ENCODE peak calls at places on chromosome 22, in seven cellular contexts. P is amygdala; H is esophagus squamous epithelium; N is BJ; R is activated T-cell treated with anti-CD3 and anti-CD28 coated beads, Interleukin-2, amount 50 U/mL, for 48 hours; F is activated naive CD4-positive, alpha-beta T cell treated with anti-CD3 and anti-CD28 coated beads, Interleukin-2, amount 50 U/mL, for 72 hours; C is ascending aorta. G is an unnamed sample.

GRCh38 chr22:25141994-25142620 is 57.6 kb upstream of the CRYBB3 start:
- DNase-seq in P (no peak), C (no peak), H (no peak), N (no peak), R (no peak), F (no peak), G (no peak)

GRCh38 chr22:26170795-26171194 is 1.5 kb downstream of the SEZ6L start:
- DNase-seq in R (no peak), C (no peak), F (no peak), N (no peak), H (no peak), P (no peak), G (no peak)

GRCh38 chr22:27255580-27255979 is 546.0 kb downstream of the MN1 start:
- DNase-seq in C (no peak), P (no peak), R (no peak), F (no peak), N (no peak), H (no peak), G (no peak)

GRCh38 chr22:49204599-49205214 is 623.0 kb downstream of the BRD1 start:
- DNase-seq in F (no peak), P (no peak), C (peak), R (no peak), H (no peak), N (no peak), G (no peak)

GRCh38 chr22:37328017-37328416 is 45.7 kb downstream of the CYTH4 start:
- DNase-seq in H (no peak), N (peak), P (no peak), C (no peak), R (no peak), F (no peak), G (peak)

GRCh38 chr22:44752285-44753188 is at the start of gene ARHGAP8:
- DNase-seq in C (no peak), P (no peak), H (no peak), N (no peak), R (no peak), F (no peak), G (peak)

GRCh38 chr22:46649176-46650077 is 29.2 kb downstream of the GRAMD4 start:
- DNase-seq in H (no peak), P (no peak), F (no peak), C (no peak), R (no peak), N (no peak), G (peak)

GRCh38 chr22:47600791-47601400 is 838.4 kb downstream of the TBC1D22A start:
- DNase-seq in R (no peak), P (no peak), N (no peak), F (no peak), C (no peak), H (no peak), G (no peak)

GRCh38 chr22:49941507-49942316 is 18.9 kb upstream of the PIM3 start:
- DNase-seq in N (no peak), F (no peak), R (no peak), H (no peak), P (no peak), C (no peak), G (no peak)

GRCh38 chr22:36860821-36861659 is at the start of gene NCF4:
- DNase-seq in P (peak), H (peak), F (peak), N (no peak), R (peak), C (peak), G (no peak)

GRCh38 chr22:45202333-45203149 is 38.2 kb downstream of the KIAA0930 start:
- DNase-seq in F (no peak), H (no peak), R (no peak), C (peak), N (no peak), P (no peak), G (no peak)

GRCh38 chr22:43200555-43200954 is 13.6 kb upstream of the TTLL12 start:
- DNase-seq in F (no peak), C (no peak), R (no peak), N (no peak), P (no peak), H (no peak), G (no peak)

GRCh38 chr22:44351685-44352377 is 39.1 kb upstream of the SHISAL1 start:
- DNase-seq in R (peak), F (peak), H (no peak), N (peak), P (no peak), C (peak), G (peak)

GRCh38 chr22:47328550-47329243 is 566.2 kb downstream of the TBC1D22A start:
- DNase-seq in N (peak), C (no peak), R (no peak), P (no peak), H (no peak), F (no peak), G (peak)

GRCh38 chr22:26648011-26648497 is 9.3 kb upstream of the MIAT start:
- DNase-seq in R (peak), C (no peak), N (no peak), P (no peak), F (no peak), H (no peak), G (no peak)

GRCh38 chr22:30265851-30266444 is 703 bp downstream of the OSM start:
- DNase-seq in F (peak), H (peak), P (no peak), C (peak), N (no peak), R (peak), G (no peak)

GRCh38 chr22:39388261-39389011 is 11.1 kb upstream of the TAB1 start:
- DNase-seq in F (peak), C (peak), N (peak), P (peak), H (no peak), R (peak), G (peak)

GRCh38 chr22:37179126-37179470 is 8.9 kb downstream of the C1QTNF6 start:
- DNase-seq in C (no peak), H (no peak), F (no peak), P (no peak), R (no peak), N (no peak), G (no peak)

GRCh38 chr22:23121026-23121823 is 20.6 kb downstream of the RSPH14 start:
- DNase-seq in C (no peak), R (no peak), F (no peak), N (no peak), P (peak), H (no peak), G (no peak)

GRCh38 chr22:36590441-36591056 is 61.6 kb upstream of the EIF3D start:
- DNase-seq in F (no peak), N (no peak), H (no peak), C (no peak), R (no peak), P (no peak), G (no peak)

GRCh38 chr22:43376765-43377485 is 33.8 kb upstream of the SCUBE1 start:
- DNase-seq in F (no peak), C (no peak), R (peak), N (no peak), P (no peak), H (no peak), G (no peak)

GRCh38 chr22:50735739-50736030 is 2.3 kb upstream of the ACR start:
- DNase-seq in H (no peak), F (peak), N (no peak), R (no peak), P (no peak), C (no peak), G (no peak)

GRCh38 chr22:22554324-22555284 is 4.5 kb downstream of the PRAME start:
- DNase-seq in H (no peak), F (no peak), R (no peak), P (no peak), N (no peak), C (no peak), G (no peak)

GRCh38 chr22:19523240-19524169 is 705 bp downstream of the CLDN5 start:
- DNase-seq in P (no peak), N (no peak), H (no peak), C (peak), F (no peak), R (no peak), G (no peak)

GRCh38 chr22:42627981-42628380 is 12.4 kb downstream of the ATP5MGL start:
- DNase-seq in F (no peak), P (no peak), C (no peak), N (no peak), H (no peak), R (no peak), G (no peak)

GRCh38 chr22:45296628-45297297 is 12.0 kb downstream of the UPK3A start:
- DNase-seq in P (no peak), H (no peak), F (no peak), R (no peak), C (no peak), N (no peak), G (no peak)

GRCh38 chr22:24592144-24592845 is 578 bp downstream of the LRRC75B start:
- DNase-seq in F (no peak), C (no peak), P (peak), H (no peak), R (peak), N (no peak), G (no peak)

GRCh38 chr22:44587004-44587793 is 89.2 kb upstream of the RTL6 start:
- DNase-seq in R (no peak), N (no peak), H (no peak), P (no peak), F (no peak), C (no peak), G (peak)

GRCh38 chr22:48268771-48269552 is 1506.5 kb downstream of the TBC1D22A start:
- DNase-seq in N (no peak), R (no peak), P (no peak), F (no peak), C (no peak), H (no peak), G (peak)

GRCh38 chr22:47563406-47564157 is 801.1 kb downstream of the TBC1D22A start:
- DNase-seq in H (no peak), C (no peak), R (no peak), N (no peak), F (no peak), P (no peak), G (no peak)

GRCh38 chr22:46696225-46696518 is 41.9 kb downstream of the CERK start:
- DNase-seq in R (no peak), P (no peak), C (no peak), H (no peak), N (no peak), F (no peak), G (no peak)

GRCh38 chr22:25829808-25830777 is 88.1 kb downstream of the MYO18B start:
- DNase-seq in P (no peak), R (no peak), F (no peak), H (no peak), N (no peak), C (no peak), G (no peak)

G was measured in A549.